ENCODE peak calls at places on chromosomes 1 and 21, in five cellular contexts. A is RCC 7860, N is GM20000, C is right atrium auricular region, W is T-cell. P is an unnamed sample.

GRCh38 chr1:228205526-228206436 is 2.1 kb upstream of the OBSCN start:
- DNase-seq in N (no peak), C (no peak), W (no peak), A (no peak), P (no peak)

GRCh38 chr1:56284933-56285332 is 294.4 kb downstream of the PLPP3 start:
- DNase-seq in N (no peak), C (no peak), W (no peak), A (peak), P (no peak)

GRCh38 chr1:90591970-90592356 is 125.1 kb downstream of the BARHL2 start:
- DNase-seq in A (no peak), N (no peak), W (no peak), C (no peak), P (no peak)

GRCh38 chr1:228089520-228090380 is 7.2 kb downstream of the ARF1 start:
- DNase-seq in A (no peak), N (no peak), C (no peak), W (no peak), P (no peak)

GRCh38 chr1:30757196-30757949 is at the start of gene LAPTM5:
- DNase-seq in N (no peak), A (no peak), W (peak), C (peak), P (no peak)

GRCh38 chr1:111923766-111924165 is 65.7 kb downstream of the KCND3 start:
- DNase-seq in C (no peak), W (no peak), N (no peak), A (no peak), P (no peak)

GRCh38 chr1:108610073-108610472 is 50.2 kb downstream of the EEIG2 start:
- DNase-seq in W (no peak), A (no peak), C (no peak), N (no peak), P (no peak)

GRCh38 chr1:97806996-97807395 is 113.8 kb downstream of the DPYD start:
- DNase-seq in A (no peak), C (no peak), N (no peak), W (no peak), P (no peak)

GRCh38 chr1:223631367-223631977 is 34.0 kb downstream of the CAPN8 start:
- DNase-seq in W (no peak), N (no peak), A (no peak), C (no peak), P (no peak)

GRCh38 chr1:112358798-112359408 is 37.1 kb upstream of the CTTNBP2NL start:
- DNase-seq in C (peak), N (peak), W (no peak), A (no peak), P (peak)

GRCh38 chr1:37808369-37809319 is 636 bp upstream of the YRDC start:
- DNase-seq in A (peak), N (peak), C (peak), W (no peak), P (peak)

GRCh38 chr1:183685112-183685713 is 32.1 kb upstream of the APOBEC4 start:
- DNase-seq in C (no peak), N (peak), W (no peak), A (peak), P (peak)

GRCh38 chr1:69737527-69738176 is 169.9 kb downstream of the LRRC7 start:
- DNase-seq in C (no peak), W (no peak), A (peak), N (peak), P (peak)

GRCh38 chr1:169906938-169907337 is 13.2 kb upstream of the SCYL3 start:
- DNase-seq in A (no peak), C (no peak), N (no peak), W (no peak), P (no peak)

GRCh38 chr1:109944541-109944940 is 33.9 kb downstream of the CSF1 start:
- DNase-seq in W (no peak), C (no peak), N (no peak), A (no peak), P (no peak)

GRCh38 chr1:117077267-117077666 is 17.1 kb downstream of the TTF2 start:
- DNase-seq in W (no peak), A (peak), C (no peak), N (no peak), P (peak)

GRCh38 chr1:117173711-117174110 is 37.0 kb downstream of the VTCN1 start:
- DNase-seq in A (no peak), W (no peak), C (no peak), N (no peak), P (no peak)

GRCh38 chr21:21921410-21922232 is 923.4 kb downstream of the NCAM2 start:
- DNase-seq in A (no peak), N (no peak), W (no peak), C (no peak), P (peak)